ENCODE peak calls at places on chromosomes 12 and 14, in five cellular contexts. C is transverse colon; D is activated naive CD4-positive, alpha-beta T cell treated with anti-CD3 and anti-CD28 coated beads for 36 hours; N is NCI-H1930; G is astrocyte of the spinal cord. S is an unnamed sample.
A peak's percentile ranks its signal among the peaks of the same experiment; 100 is the strongest.

GRCh38 chr14:101112351-101113107 is 209.0 kb upstream of the RTL1 start:
- DNase-seq in G (no peak), D (no peak), N (no peak), C (no peak), S (no peak)

GRCh38 chr14:24179294-24179960 is 7.5 kb downstream of the REC8 start:
- DNase-seq in N (no peak), G (no peak), D (no peak), C (no peak), S (no peak)

GRCh38 chr12:111643428-111643826 is 42.3 kb downstream of the BRAP start:
- DNase-seq in C (peak; percentile 53), N (no peak), D (no peak), G (peak; percentile 76), S (no peak)

GRCh38 chr12:95851609-95852008 is 7.1 kb upstream of the SNRPF start:
- DNase-seq in N (no peak), G (no peak), C (no peak), D (no peak), S (no peak)

GRCh38 chr12:66354291-66354690 is 52.0 kb downstream of the HELB start:
- DNase-seq in C (no peak), N (no peak), D (no peak), G (peak; percentile 47), S (no peak)

GRCh38 chr14:50794063-50794645 is 36.8 kb downstream of the NIN start:
- DNase-seq in D (no peak), C (no peak), G (no peak), N (no peak), S (no peak)

GRCh38 chr14:102993523-102993922 is 63.8 kb downstream of the CDC42BPB start:
- DNase-seq in C (peak; percentile 64), D (no peak), N (no peak), G (peak; percentile 44), S (no peak)

GRCh38 chr12:14828896-14829295 is 14.4 kb downstream of the ART4 start:
- DNase-seq in D (no peak), C (no peak), G (peak; percentile 41), N (no peak), S (no peak)

GRCh38 chr12:30570206-30570890 is 125.3 kb downstream of the IPO8 start:
- DNase-seq in D (no peak), G (no peak), N (no peak), C (no peak), S (no peak)

GRCh38 chr12:68264864-68265256 is 11.5 kb upstream of the IL22 start:
- DNase-seq in N (no peak), D (no peak), G (peak; percentile 90), C (no peak), S (no peak)

GRCh38 chr12:5614206-5614605 is 182.3 kb downstream of the NTF3 start:
- DNase-seq in D (no peak), N (no peak), G (no peak), C (no peak), S (no peak)

GRCh38 chr12:125289965-125290364 is 224.7 kb downstream of the AACS start:
- DNase-seq in C (no peak), N (no peak), G (no peak), D (no peak), S (no peak)

GRCh38 chr12:16603916-16604575 is 1.9 kb downstream of the LMO3 start:
- DNase-seq in G (no peak), N (no peak), D (no peak), C (no peak), S (no peak)

GRCh38 chr12:82635263-82635662 is 51.4 kb upstream of the TMTC2 start:
- DNase-seq in C (no peak), N (no peak), G (no peak), D (no peak), S (no peak)

GRCh38 chr14:54902143-54902520 is 494 bp downstream of the GCH1 start:
- DNase-seq in D (peak; percentile 88), C (peak; percentile 85), N (peak; percentile 35), G (peak; percentile 21), S (peak; percentile 77)

GRCh38 chr14:48250575-48250974 is 575.2 kb upstream of the MDGA2 start:
- DNase-seq in D (no peak), G (no peak), N (no peak), C (no peak), S (no peak)

GRCh38 chr14:37215345-37215744 is 17.6 kb downstream of the MIPOL1 start:
- DNase-seq in N (no peak), C (no peak), G (no peak), D (no peak), S (no peak)

GRCh38 chr12:47808574-47809380 is 10.9 kb downstream of the HDAC7 start:
- DNase-seq in C (peak; percentile 38), N (no peak), D (peak; percentile 84), G (no peak), S (peak; percentile 32)

GRCh38 chr12:1929985-1930815 is 11.7 kb upstream of the CACNA2D4 start:
- DNase-seq in C (no peak), G (no peak), D (no peak), N (no peak), S (no peak)

GRCh38 chr14:99479160-99479902 is 1.3 kb downstream of the SETD3 start:
- DNase-seq in C (no peak), D (no peak), N (no peak), G (peak; percentile 17), S (no peak)

GRCh38 chr12:2894961-2895360 is 4.3 kb downstream of the TULP3 start:
- DNase-seq in D (no peak), N (no peak), C (no peak), G (no peak), S (no peak)

GRCh38 chr14:69096766-69097475 is 56.0 kb downstream of the DCAF5 start:
- DNase-seq in N (no peak), G (peak; percentile 21), C (no peak), D (no peak), S (no peak)

GRCh38 chr12:131223791-131224567 is 270.3 kb downstream of the ADGRD1 start:
- DNase-seq in C (no peak), N (no peak), G (no peak), D (no peak), S (no peak)

GRCh38 chr12:5060958-5061357 is 17.3 kb downstream of the KCNA5 start:
- DNase-seq in C (no peak), N (no peak), G (no peak), D (no peak), S (no peak)

GRCh38 chr12:106195638-106196037 is 52.2 kb downstream of the CKAP4 start:
- DNase-seq in C (peak; percentile 30), D (no peak), G (peak; percentile 41), N (no peak), S (no peak)

GRCh38 chr12:112836736-112837628 is 45.4 kb downstream of the RPH3A start:
- DNase-seq in C (no peak), D (no peak), G (no peak), N (no peak), S (no peak)

GRCh38 chr12:61757831-61758505 is 502.2 kb upstream of the USP15 start:
- DNase-seq in D (no peak), N (no peak), C (no peak), G (peak; percentile 0), S (no peak)

GRCh38 chr14:96824283-96824682 is 27.1 kb downstream of the VRK1 start:
- DNase-seq in C (no peak), G (peak; percentile 50), N (no peak), D (no peak), S (no peak)

GRCh38 chr14:56555921-56556570 is 23.6 kb upstream of the TMEM260 start:
- DNase-seq in D (no peak), N (peak; percentile 45), G (peak; percentile 51), C (no peak), S (no peak)

GRCh38 chr12:111826316-111826715 is 15.7 kb upstream of the MAPKAPK5 start:
- DNase-seq in C (no peak), G (no peak), N (no peak), D (no peak), S (no peak)

GRCh38 chr12:29625359-29625953 is 128.0 kb upstream of the OVCH1 start:
- DNase-seq in N (no peak), D (no peak), G (no peak), C (no peak), S (no peak)

GRCh38 chr12:25194722-25195055 is 271 bp downstream of the DNAI7 start:
- DNase-seq in N (no peak), D (no peak), G (no peak), C (no peak), S (no peak)

GRCh38 chr12:51972424-51972812 is 20.9 kb downstream of the ACVR1B start:
- DNase-seq in C (no peak), N (no peak), D (no peak), G (no peak), S (no peak)

GRCh38 chr12:121036810-121037326 is 2.2 kb downstream of the OASL start:
- DNase-seq in D (peak; percentile 76), G (peak; percentile 29), N (no peak), C (no peak), S (peak; percentile 41)

S was measured in stimulated activated naive CD4-positive, alpha-beta T cell treated with Interleukin-2 at 50 U/mL for 16 hours.